ENCODE peak calls at places on chromosome 14, in four cellular contexts. T, V, M and U are unnamed samples. For H3K4me1 and H3K36me3, the result is how much of the 10 kb centered on the place peaks cover.

GRCh38 chr14:40197344-40197743 is 765.1 kb upstream of the FBXO33 start:
- DNase-seq in T (no peak), V (peak), M (no peak), U (no peak)

GRCh38 chr14:52071675-52072074 is 2.8 kb upstream of the NID2 start:
- DNase-seq in T (peak), V (peak), M (no peak), U (no peak)

GRCh38 chr14:32542507-32542906 is 213.4 kb downstream of the AKAP6 start:
- DNase-seq in T (no peak), V (no peak), M (no peak), U (no peak)

GRCh38 chr14:105315211-105315721 is 718 bp downstream of the PACS2 start:
- DNase-seq in T (peak), V (peak), M (no peak), U (no peak)

GRCh38 chr14:68663385-68664076 is 129.3 kb downstream of the ZFP36L1 start:
- DNase-seq in T (peak), V (no peak), M (no peak), U (no peak)

GRCh38 chr14:44589180-44589579 is 82.1 kb upstream of the FSCB start:
- DNase-seq in T (no peak), V (peak), M (no peak), U (no peak)

GRCh38 chr14:105588236-105588860 is 62.0 kb downstream of the TMEM121 start:
- DNase-seq in T (no peak), V (no peak), M (no peak), U (no peak)

GRCh38 chr14:82449926-82450325 is 916.3 kb upstream of the SEL1L start:
- DNase-seq in T (no peak), V (no peak), M (no peak), U (no peak)

GRCh38 chr14:37709419-37710195 is 114.2 kb downstream of the TTC6 start:
- DNase-seq in T (peak), V (peak), M (no peak), U (peak)

GRCh38 chr14:56247495-56248087 is 129.4 kb downstream of the PELI2 start:
- DNase-seq in T (peak), V (peak), M (no peak), U (no peak)

GRCh38 chr14:68840454-68840853 is 47.6 kb upstream of the ZFP36L1 start:
- DNase-seq in T (peak), V (no peak), M (no peak), U (no peak)

GRCh38 chr14:30875788-30876053 is 1.4 kb downstream of the COCH start:
- DNase-seq in T (no peak), V (no peak), M (no peak), U (no peak)
- H3K4me3 ChIP-seq in T (no peak), V (no peak), M (peak), U (no peak)

DNA sequence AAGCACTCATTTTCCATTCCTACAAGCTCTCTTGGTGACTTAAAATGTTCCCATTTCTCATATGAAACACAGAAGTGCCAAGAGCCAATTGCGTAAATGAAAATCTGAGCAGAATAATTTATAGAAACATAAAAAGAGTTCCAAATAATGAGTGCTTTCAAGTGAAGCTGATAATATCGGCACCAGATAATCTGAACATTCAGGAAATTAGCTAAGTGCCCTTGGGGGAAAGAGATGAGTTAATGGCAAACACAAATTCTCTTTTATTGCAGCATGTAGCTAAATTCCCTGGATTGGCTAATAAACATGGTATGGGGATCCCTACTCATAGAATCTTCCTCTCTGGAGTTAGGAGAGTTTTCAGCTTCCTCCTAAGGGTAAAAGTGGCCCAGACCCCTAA is 46.7 kb downstream of the DAD1 start:
- DNase-seq in T (no peak), V (peak), M (no peak), U (no peak)
- H3K4me1 ChIP-seq in T (under half), V (under half), M (under half), U (under half)

DNA sequence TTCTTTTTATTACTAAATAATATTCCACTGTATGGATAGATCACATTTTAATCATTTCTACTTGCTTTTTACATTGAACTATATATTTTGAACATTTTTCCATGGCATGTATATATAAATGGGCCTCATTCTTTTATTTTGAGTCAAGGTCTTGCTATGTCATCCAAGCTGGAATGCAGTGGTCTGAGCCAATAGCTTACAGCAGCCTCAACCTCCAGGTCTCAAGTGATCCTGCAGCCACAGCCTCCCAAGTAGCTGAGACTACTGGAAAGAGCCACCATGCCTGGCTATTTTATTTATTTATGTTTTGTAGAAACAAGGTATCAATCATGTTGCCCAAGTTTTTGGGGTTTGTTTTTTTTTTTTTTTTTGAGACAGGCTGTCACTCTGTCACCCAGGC is 7.6 kb downstream of the FCF1 start:
- DNase-seq in T (peak), V (no peak), M (no peak), U (no peak)
- H3K36me3 ChIP-seq in T (under half), V (under half), M (under half), U (under half)

GRCh38 chr14:24311837-24312615 is 724 bp downstream of the LTB4R start:
- DNase-seq in T (peak), V (no peak), M (no peak), U (no peak)

GRCh38 chr14:24312736-24313507 is 1.6 kb downstream of the LTB4R start:
- DNase-seq in T (peak), V (no peak), M (no peak), U (peak)

GRCh38 chr14:24314377-24315193 is 3.3 kb downstream of the LTB4R start:
- DNase-seq in T (no peak), V (no peak), M (no peak), U (no peak)

GRCh38 chr14:24315243-24315806 is 4.0 kb downstream of the LTB4R start:
- DNase-seq in T (no peak), V (no peak), M (no peak), U (no peak)

DNA sequence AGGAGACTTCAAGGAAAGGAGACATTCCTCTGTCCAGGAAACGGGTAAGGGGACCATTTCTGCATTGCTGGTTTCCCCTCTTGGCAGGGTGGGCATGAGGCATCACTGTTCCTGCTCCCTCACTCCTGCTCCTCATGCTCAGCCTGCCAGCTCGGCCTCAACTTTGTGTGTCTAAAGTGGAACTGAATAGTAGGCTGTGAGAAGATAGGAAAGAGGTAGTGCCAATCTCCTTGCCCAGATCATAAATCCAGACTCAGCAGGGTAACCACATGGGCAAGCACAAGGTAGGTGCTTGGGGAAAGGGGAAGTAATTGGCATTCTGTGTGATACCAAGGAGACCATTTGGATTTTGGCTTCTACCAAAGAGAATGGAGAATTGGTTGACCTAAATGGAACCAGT is 2.6 kb downstream of the LTB4R start:
- DNase-seq in T (no peak), V (no peak), M (no peak), U (no peak)
- H3K4me3 ChIP-seq in T (no peak), V (no peak), M (no peak), U (no peak)

DNA sequence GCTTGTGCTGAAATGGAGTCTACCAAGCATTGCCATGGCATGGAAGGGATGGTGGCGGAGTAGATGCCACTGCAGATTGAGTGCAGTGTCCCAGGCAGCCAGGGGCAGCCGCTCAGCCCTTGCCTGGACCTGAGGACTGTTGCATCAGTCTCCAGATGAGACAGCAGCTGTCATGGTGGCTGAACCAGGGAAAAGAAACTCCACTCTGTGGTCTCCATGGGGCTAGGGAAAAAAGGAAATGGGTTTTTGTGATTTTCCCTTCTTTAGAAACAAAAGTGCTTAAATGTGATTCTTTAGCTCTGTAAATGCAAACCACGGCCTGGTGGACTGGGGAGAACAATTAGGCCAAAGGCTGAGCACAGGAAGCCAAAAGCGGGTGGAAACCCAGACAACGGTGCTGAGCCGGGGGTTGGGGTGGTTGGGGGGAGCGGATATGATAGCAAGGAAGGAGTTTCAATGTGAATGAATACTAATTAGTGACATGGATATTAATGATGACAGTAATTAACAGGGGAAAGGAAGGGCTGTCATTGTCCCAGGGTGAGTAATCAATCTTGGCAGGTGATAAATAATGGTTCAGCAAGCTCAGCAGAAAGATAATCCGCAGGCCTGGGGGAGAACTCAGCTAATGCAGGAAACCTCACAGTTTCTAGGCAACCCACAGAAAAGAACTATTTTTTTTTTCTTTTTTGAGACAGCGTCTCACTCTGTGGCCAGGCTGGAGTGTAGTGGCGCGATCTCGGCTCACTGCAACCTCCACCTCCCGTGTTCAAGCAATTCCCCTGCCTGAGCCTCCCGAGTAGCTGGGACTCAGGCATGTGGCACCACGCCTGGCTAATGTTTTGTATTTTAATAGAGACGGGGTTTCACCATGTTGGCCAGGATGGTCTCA is 442.6 kb downstream of the DPF3 start:
- DNase-seq in T (no peak), V (no peak), M (no peak), U (peak)
- H3K4me1 ChIP-seq in T (under half), V (under half), M (under half), U (under half)

GRCh38 chr14:80216818-80217217 is 5.5 kb upstream of the DIO2 start:
- DNase-seq in T (no peak), V (peak), M (no peak), U (peak)
- H3K36me3 ChIP-seq in T (under half), V (under half), M (under half), U (under half)

DNA sequence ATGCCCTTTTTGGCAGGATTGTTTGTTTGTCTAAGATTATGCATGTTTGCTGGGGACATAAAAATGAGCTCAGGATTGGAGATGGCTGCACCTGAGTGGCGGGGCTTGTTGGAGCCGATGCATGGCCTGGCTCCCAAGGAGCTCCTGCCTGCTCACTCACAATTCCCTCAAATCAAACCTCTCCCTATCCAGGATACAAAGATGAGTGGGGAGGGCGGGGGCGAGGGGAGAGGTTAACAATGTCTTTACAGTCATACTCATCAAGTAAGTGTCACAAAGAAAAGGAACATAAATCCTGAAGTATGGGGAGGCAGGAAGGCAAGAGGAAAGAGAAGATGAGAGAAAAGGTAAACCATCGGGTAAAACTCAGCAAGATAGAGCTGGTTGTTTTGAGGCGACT is 104.0 kb upstream of the COCH start:
- DNase-seq in T (no peak), V (no peak), M (no peak), U (no peak)
- H3K4me3 ChIP-seq in T (no peak), V (no peak), M (no peak), U (no peak)

GRCh38 chr14:99572173-99572999 is 31.6 kb downstream of the CCDC85C start:
- DNase-seq in T (no peak), V (no peak), M (no peak), U (peak)

GRCh38 chr14:99573000-99573330 is 31.0 kb downstream of the CCDC85C start:
- DNase-seq in T (no peak), V (no peak), M (no peak), U (peak)

GRCh38 chr14:99575043-99576023 is 28.7 kb downstream of the CCDC85C start:
- DNase-seq in T (no peak), V (peak), M (no peak), U (peak)

GRCh38 chr14:99573436-99574098 is 30.4 kb downstream of the CCDC85C start:
- DNase-seq in T (no peak), V (no peak), M (no peak), U (no peak)

GRCh38 chr14:99574099-99574880 is 29.7 kb downstream of the CCDC85C start:
- DNase-seq in T (peak), V (peak), M (no peak), U (peak)
- H3K4me1 ChIP-seq in T (half or more), V (half or more), M (under half), U (half or more)